ENCODE peak calls at places on chromosome 4, in seven cellular contexts. J is GM03348; K is kidney glomerular epithelial cell; U is activated T-helper 2 cell treated with anti-CD3 and anti-CD28 coated beads, Interferon-gamma antibody, Interleukin-2, Interleukin-4, amounts not matched to agents 10 μg/mL and 5 μg/mL and 100 μg/mL, durations not matched to agents 14 hours and 24 hours and 36 hours; B is naive thymus-derived CD8-positive, alpha-beta T cell; Q is tibial artery; Y is mucosa of descending colon. R is an unnamed sample.

GRCh38 chr4:24885342-24885741 is 27.5 kb downstream of the CCDC149 start:
- DNase-seq in K (no peak), U (no peak), J (no peak), Q (no peak), B (no peak), Y (no peak), R (no peak)

GRCh38 chr4:123919576-123920098 is 523.0 kb downstream of the SPRY1 start:
- DNase-seq in Q (no peak), B (no peak), Y (no peak), K (no peak), U (no peak), J (no peak), R (no peak)

GRCh38 chr4:98641393-98641792 is 17.0 kb downstream of the TSPAN5 start:
- DNase-seq in Y (no peak), B (no peak), U (no peak), J (no peak), K (no peak), Q (no peak), R (no peak)

GRCh38 chr4:112410804-112411203 is 105.2 kb downstream of the NEUROG2 start:
- DNase-seq in J (no peak), B (no peak), Q (no peak), U (no peak), Y (no peak), K (no peak), R (no peak)

GRCh38 chr4:6472008-6472386 is 417 bp downstream of the PPP2R2C start:
- DNase-seq in Y (no peak), Q (peak), J (no peak), B (no peak), K (no peak), U (no peak), R (no peak)

GRCh38 chr4:163548481-163549243 is 54.2 kb downstream of the TMA16 start:
- DNase-seq in Y (no peak), K (peak), B (peak), J (peak), Q (no peak), U (no peak), R (no peak)

GRCh38 chr4:89312066-89312465 is 4.5 kb upstream of the GPRIN3 start:
- DNase-seq in U (no peak), Q (no peak), J (no peak), K (no peak), B (no peak), Y (no peak), R (no peak)

GRCh38 chr4:48665555-48666186 is 114.4 kb downstream of the FRYL start:
- DNase-seq in Q (no peak), K (no peak), B (no peak), J (no peak), Y (no peak), U (no peak), R (no peak)

GRCh38 chr4:37422102-37422501 is 177.6 kb downstream of the NWD2 start:
- DNase-seq in J (no peak), K (no peak), U (no peak), Y (no peak), B (no peak), Q (no peak), R (no peak)

GRCh38 chr4:67983333-67983732 is 20.0 kb upstream of the TMPRSS11A start:
- DNase-seq in J (no peak), U (no peak), B (no peak), Q (no peak), K (no peak), Y (no peak), R (no peak)

GRCh38 chr4:31949045-31949444 is 1228.9 kb downstream of the PCDH7 start:
- DNase-seq in U (no peak), K (no peak), Q (no peak), J (no peak), B (no peak), Y (no peak), R (no peak)

GRCh38 chr4:168731706-168732414 is 235.0 kb downstream of the PALLD start:
- DNase-seq in J (no peak), Y (no peak), B (no peak), K (peak), U (no peak), Q (no peak), R (no peak)

GRCh38 chr4:56755901-56756300 is 65.6 kb downstream of the SPINK2 start:
- DNase-seq in J (no peak), U (no peak), B (no peak), Y (no peak), K (no peak), Q (no peak), R (no peak)

GRCh38 chr4:128600996-128601857 is 208.3 kb upstream of the JADE1 start:
- DNase-seq in B (no peak), K (peak), Y (peak), Q (peak), U (no peak), J (peak), R (no peak)

GRCh38 chr4:184812181-184812542 is 13.6 kb downstream of the ACSL1 start:
- DNase-seq in U (no peak), Q (no peak), B (no peak), J (no peak), Y (no peak), K (no peak), R (no peak)

GRCh38 chr4:8440491-8441311 is at the start of the genes ACOX3 and TRMT44:
- DNase-seq in B (peak), Y (peak), Q (peak), U (peak), K (peak), J (peak), R (peak)

GRCh38 chr4:185145572-185145971 is 2.5 kb downstream of the SLC25A4 start:
- DNase-seq in J (no peak), Y (no peak), Q (peak), B (no peak), U (no peak), K (no peak), R (no peak)

GRCh38 chr4:8585186-8585585 is 5.0 kb downstream of the GPR78 start:
- DNase-seq in K (no peak), U (no peak), B (no peak), Y (no peak), Q (peak), J (no peak), R (no peak)

GRCh38 chr4:24794916-24795665 is at the start of gene SOD3:
- DNase-seq in Q (peak), K (peak), U (no peak), J (peak), B (no peak), Y (peak), R (no peak)

GRCh38 chr4:184529283-184529682 is 54.9 kb upstream of the IRF2 start:
- DNase-seq in J (no peak), K (no peak), Y (no peak), Q (no peak), B (no peak), U (no peak), R (no peak)

GRCh38 chr4:182264139-182264752 is 21.0 kb downstream of the TENM3 start:
- DNase-seq in Q (no peak), J (no peak), B (no peak), U (no peak), K (no peak), Y (no peak), R (no peak)

GRCh38 chr4:128308986-128309385 is 21.4 kb upstream of the PGRMC2 start:
- DNase-seq in B (no peak), Y (no peak), K (no peak), U (no peak), Q (no peak), J (no peak), R (no peak)

GRCh38 chr4:7393491-7394183 is 41.1 kb downstream of the PSAPL1 start:
- DNase-seq in K (no peak), B (no peak), U (no peak), Y (no peak), Q (peak), J (no peak), R (no peak)

GRCh38 chr4:4666693-4667642 is 125.1 kb upstream of the STX18 start:
- DNase-seq in Q (no peak), B (no peak), Y (no peak), K (peak), U (no peak), J (peak), R (no peak)

GRCh38 chr4:19319607-19320006 is 932.1 kb upstream of the SLIT2 start:
- DNase-seq in U (no peak), K (no peak), B (no peak), J (no peak), Q (no peak), Y (no peak), R (no peak)

GRCh38 chr4:165368567-165368966 is 10.2 kb upstream of the CPE start:
- DNase-seq in B (no peak), Y (no peak), K (no peak), Q (no peak), J (no peak), U (no peak), R (no peak)

GRCh38 chr4:7988437-7988836 is 48.8 kb upstream of the AFAP1 start:
- DNase-seq in J (peak), U (no peak), B (no peak), Y (no peak), Q (no peak), K (no peak), R (no peak)

GRCh38 chr4:124053872-124054538 is 657.4 kb downstream of the SPRY1 start:
- DNase-seq in Q (no peak), K (no peak), U (no peak), Y (no peak), J (no peak), B (no peak), R (no peak)

GRCh38 chr4:31084806-31085416 is 364.7 kb downstream of the PCDH7 start:
- DNase-seq in K (no peak), B (no peak), Y (no peak), U (no peak), J (no peak), Q (no peak), R (no peak)